ENCODE peak calls at places on chromosomes 12 and 14, in nine cellular contexts. C is upper lobe of left lung; J is GM13976; Y is activated naive CD8-positive, alpha-beta T cell treated with anti-CD3 and anti-CD28 coated beads for 36 hours; M is stimulated activated CD8-positive, alpha-beta memory T cell treated with anti-CD3 and anti-CD28 coated beads, Interleukin-15, amount 100 ng/mL, for 24 hours; T is HFFc6; R is cerebellar cortex; V is stimulated activated naive CD8-positive, alpha-beta T cell treated with anti-CD3 and anti-CD28 coated beads, Interleukin-15, Interleukin-2, amounts not matched to agents 100 U/mL and 50 U/mL, for 24 hours; U is memory B cell. Z is an unnamed sample.

GRCh38 chr14:54852215-54852614 is 50.4 kb downstream of the GCH1 start:
- DNase-seq in U (no peak), Y (no peak), T (no peak), C (no peak), M (no peak), J (no peak), V (no peak), R (no peak), Z (no peak)

GRCh38 chr12:54421175-54421872 is 2.3 kb upstream of the ITGA5 start:
- DNase-seq in V (no peak), T (peak; percentile 39), C (no peak), Y (no peak), J (no peak), U (no peak), R (no peak), M (no peak), Z (no peak)

GRCh38 chr14:21023817-21024667 is 819 bp downstream of the NDRG2 start:
- DNase-seq in T (no peak), Y (no peak), J (no peak), V (peak; percentile 16), U (no peak), M (no peak), R (no peak), C (no peak), Z (no peak)

GRCh38 chr12:115871714-115872113 is 405.8 kb downstream of the MED13L start:
- DNase-seq in Y (no peak), J (peak; percentile 50), U (no peak), V (no peak), C (no peak), T (peak; percentile 34), M (no peak), R (peak; percentile 10), Z (no peak)

GRCh38 chr12:75289678-75290200 is 40.4 kb downstream of the CAPS2 start:
- DNase-seq in R (peak; percentile 2), T (peak; percentile 27), V (no peak), U (no peak), M (no peak), Y (no peak), C (no peak), J (no peak), Z (no peak)

GRCh38 chr12:121812320-121812871 is 8.6 kb downstream of the SETD1B start:
- DNase-seq in M (no peak), Y (peak; percentile 61), T (peak; percentile 59), J (peak; percentile 72), C (peak; percentile 95), U (no peak), V (peak; percentile 61), R (peak; percentile 83), Z (peak; percentile 34)

GRCh38 chr14:88829188-88829587 is 4.7 kb downstream of the TTC8 start:
- DNase-seq in C (no peak), T (no peak), V (no peak), M (no peak), U (no peak), Y (no peak), J (no peak), R (no peak), Z (no peak)

GRCh38 chr14:71143391-71144290 is 236.4 kb downstream of the PCNX1 start:
- DNase-seq in U (no peak), C (no peak), M (no peak), T (peak; percentile 86), R (no peak), J (no peak), V (peak; percentile 52), Y (peak; percentile 61), Z (no peak)

GRCh38 chr12:1972856-1973317 is 31.4 kb downstream of the DCP1B start:
- DNase-seq in T (peak; percentile 52), C (no peak), J (no peak), U (no peak), R (peak; percentile 44), Y (no peak), M (no peak), V (no peak), Z (peak; percentile 3)

GRCh38 chr12:12121022-12121421 is 50.3 kb downstream of the BCL2L14 start:
- DNase-seq in R (no peak), C (no peak), T (no peak), Y (no peak), M (no peak), U (no peak), V (no peak), J (no peak), Z (no peak)

GRCh38 chr12:88530868-88531267 is 49.4 kb downstream of the KITLG start:
- DNase-seq in C (no peak), T (no peak), M (no peak), U (no peak), V (no peak), J (no peak), Y (no peak), R (no peak), Z (no peak)

GRCh38 chr14:75832621-75833297 is 149.0 kb downstream of the TGFB3 start:
- DNase-seq in U (no peak), T (peak; percentile 86), V (no peak), M (no peak), C (peak; percentile 22), J (no peak), R (no peak), Y (no peak), Z (no peak)

GRCh38 chr14:95063391-95063790 is 93.9 kb downstream of the DICER1 start:
- DNase-seq in C (no peak), J (no peak), U (no peak), V (no peak), M (no peak), R (no peak), Y (no peak), T (no peak), Z (no peak)

GRCh38 chr14:66746316-66747006 is 238.5 kb downstream of the GPHN start:
- DNase-seq in M (no peak), T (peak; percentile 51), C (no peak), R (peak; percentile 26), V (no peak), J (no peak), U (no peak), Y (no peak), Z (peak; percentile 0)